ENCODE peak calls at places on chromosome 14, in five cellular contexts. R is choroid plexus epithelial cell, F is AG09309, L is testis, I is lower leg skin. H is an unnamed sample.
A peak's percentile ranks its signal among the peaks of the same experiment; 100 is the strongest.

GRCh38 chr14:76390621-76391020 is 14.7 kb downstream of the ESRRB start:
- DNase-seq in R (no peak), I (no peak), L (no peak), F (no peak), H (no peak)

GRCh38 chr14:23565626-23566025 is 2.0 kb downstream of the AP1G2 start:
- DNase-seq in R (no peak), F (no peak), I (no peak), L (no peak), H (no peak)

GRCh38 chr14:86723254-86723624 is 1193.3 kb downstream of the FLRT2 start:
- DNase-seq in I (no peak), L (no peak), R (no peak), F (no peak), H (no peak)

GRCh38 chr14:22623047-22623446 is 21.1 kb downstream of the OR6J1 start:
- DNase-seq in I (no peak), R (no peak), L (no peak), F (no peak), H (no peak)

GRCh38 chr14:102442241-102443211 is 67.0 kb downstream of the ANKRD9 start:
- DNase-seq in R (no peak), L (no peak), I (no peak), F (no peak), H (no peak)

GRCh38 chr14:33765251-33765650 is 185.6 kb downstream of the EGLN3 start:
- DNase-seq in I (no peak), L (no peak), R (peak; percentile 66), F (no peak), H (peak; percentile 57)

GRCh38 chr14:74488788-74489397 is 4.2 kb downstream of the NPC2 start:
- DNase-seq in L (no peak), I (no peak), F (no peak), R (peak; percentile 70), H (peak; percentile 54)

GRCh38 chr14:24674204-24674970 is 40.4 kb upstream of the GZMB start:
- DNase-seq in L (no peak), I (no peak), F (no peak), R (no peak), H (no peak)

GRCh38 chr14:85380891-85381290 is 149.1 kb upstream of the FLRT2 start:
- DNase-seq in I (no peak), F (no peak), L (no peak), R (peak; percentile 55), H (no peak)

GRCh38 chr14:71394386-71394785 is 487.1 kb downstream of the PCNX1 start:
- DNase-seq in F (no peak), R (peak; percentile 75), L (no peak), I (no peak), H (no peak)

GRCh38 chr14:23562822-23563472 is 4.6 kb downstream of the AP1G2 start:
- DNase-seq in F (no peak), L (peak; percentile 58), I (no peak), R (peak; percentile 67), H (no peak)

GRCh38 chr14:55449116-55449515 is 8.7 kb upstream of the TBPL2 start:
- DNase-seq in L (no peak), F (no peak), R (peak; percentile 28), I (no peak), H (no peak)

GRCh38 chr14:55512421-55512820 is 67.6 kb upstream of the KTN1 start:
- DNase-seq in F (peak; percentile 14), R (no peak), I (no peak), L (no peak), H (peak; percentile 86)

GRCh38 chr14:59566725-59567124 is 9.9 kb downstream of the CCDC175 start:
- DNase-seq in L (no peak), R (no peak), F (no peak), I (no peak), H (no peak)

GRCh38 chr14:48563465-48563864 is 888.1 kb upstream of the MDGA2 start:
- DNase-seq in I (no peak), L (no peak), R (no peak), F (no peak), H (no peak)

GRCh38 chr14:21267886-21268611 is 1.2 kb downstream of the HNRNPC start:
- DNase-seq in R (peak; percentile 57), I (no peak), F (no peak), L (no peak), H (no peak)

GRCh38 chr14:63867926-63868921 is 15.4 kb downstream of the SYNE2 start:
- DNase-seq in I (no peak), F (no peak), R (peak; percentile 56), L (no peak), H (no peak)

GRCh38 chr14:93868165-93868564 is 59.0 kb upstream of the FAM181A start:
- DNase-seq in R (no peak), I (no peak), F (no peak), L (no peak), H (no peak)

DNA sequence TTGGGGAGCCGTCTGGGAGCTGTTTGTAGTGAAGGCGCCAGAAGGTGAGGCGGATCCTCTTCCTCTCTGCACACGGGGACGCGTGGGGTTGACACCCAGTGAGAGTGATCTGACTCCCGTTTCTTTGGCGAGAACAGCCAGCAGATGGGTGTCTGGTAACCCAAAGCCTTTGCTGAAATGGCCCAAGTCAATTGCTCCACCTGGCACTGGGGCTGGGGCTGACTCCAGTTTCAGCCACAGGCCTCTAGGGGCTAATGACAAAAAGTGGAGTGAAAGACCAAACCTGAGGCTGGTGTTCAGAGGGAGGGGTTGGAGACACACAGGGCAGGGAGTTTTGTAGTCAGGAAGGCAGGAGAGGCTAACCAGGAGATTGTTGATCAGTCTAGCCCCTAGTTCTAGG is 87.0 kb downstream of the FRMD6 start:
- DNase-seq in L (no peak), I (no peak), R (no peak), F (no peak), H (no peak)
- TF ChIP-seq CTCF in L (no peak), I (no peak), R (no peak), F (no peak), H (no peak)

GRCh38 chr14:105021656-105022275 is 883 bp upstream of the CDCA4 start:
- DNase-seq in L (peak; percentile 65), I (no peak), R (peak; percentile 50), F (no peak), H (no peak)

GRCh38 chr14:105022276-105022670 is 1.4 kb upstream of the CDCA4 start:
- DNase-seq in I (no peak), R (no peak), F (no peak), L (no peak), H (no peak)

GRCh38 chr14:105023791-105024480 is 3.1 kb upstream of the CDCA4 start:
- DNase-seq in R (peak; percentile 85), I (no peak), L (no peak), F (no peak), H (peak; percentile 64)

GRCh38 chr14:105020815-105021655 is at the start of gene CDCA4:
- DNase-seq in I (peak; percentile 94), L (peak; percentile 98), R (peak; percentile 96), F (peak; percentile 70), H (peak; percentile 88)

GRCh38 chr14:105023144-105023543 is 2.3 kb upstream of the CDCA4 start:
- DNase-seq in R (peak; percentile 53), L (no peak), F (no peak), I (no peak), H (no peak)
- H3K4me3 ChIP-seq in R (no peak overlapping the region), L (no peak overlapping the region), F (no peak overlapping the region), I (no peak overlapping the region), H (no peak overlapping the region)

DNA sequence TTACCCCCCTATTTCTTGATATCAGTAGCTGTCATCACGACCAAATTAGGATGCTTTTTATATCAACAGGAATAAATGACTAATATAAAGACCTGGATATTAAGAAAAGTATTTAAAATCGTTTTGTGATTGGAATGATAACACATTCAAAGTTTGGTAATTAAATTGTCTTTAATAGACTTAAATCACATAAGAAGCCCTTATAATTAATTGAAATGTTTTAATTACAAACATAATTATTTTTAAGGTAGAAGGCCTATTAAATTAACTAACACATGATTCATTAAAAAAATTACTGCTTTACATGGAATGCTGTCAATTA is 412.4 kb downstream of the FUT8 start:
- DNase-seq in I (no peak), L (no peak), F (no peak), R (no peak), H (no peak)
- TF ChIP-seq CTCF in I (no peak), L (no peak), F (no peak), R (no peak), H (no peak)

DNA sequence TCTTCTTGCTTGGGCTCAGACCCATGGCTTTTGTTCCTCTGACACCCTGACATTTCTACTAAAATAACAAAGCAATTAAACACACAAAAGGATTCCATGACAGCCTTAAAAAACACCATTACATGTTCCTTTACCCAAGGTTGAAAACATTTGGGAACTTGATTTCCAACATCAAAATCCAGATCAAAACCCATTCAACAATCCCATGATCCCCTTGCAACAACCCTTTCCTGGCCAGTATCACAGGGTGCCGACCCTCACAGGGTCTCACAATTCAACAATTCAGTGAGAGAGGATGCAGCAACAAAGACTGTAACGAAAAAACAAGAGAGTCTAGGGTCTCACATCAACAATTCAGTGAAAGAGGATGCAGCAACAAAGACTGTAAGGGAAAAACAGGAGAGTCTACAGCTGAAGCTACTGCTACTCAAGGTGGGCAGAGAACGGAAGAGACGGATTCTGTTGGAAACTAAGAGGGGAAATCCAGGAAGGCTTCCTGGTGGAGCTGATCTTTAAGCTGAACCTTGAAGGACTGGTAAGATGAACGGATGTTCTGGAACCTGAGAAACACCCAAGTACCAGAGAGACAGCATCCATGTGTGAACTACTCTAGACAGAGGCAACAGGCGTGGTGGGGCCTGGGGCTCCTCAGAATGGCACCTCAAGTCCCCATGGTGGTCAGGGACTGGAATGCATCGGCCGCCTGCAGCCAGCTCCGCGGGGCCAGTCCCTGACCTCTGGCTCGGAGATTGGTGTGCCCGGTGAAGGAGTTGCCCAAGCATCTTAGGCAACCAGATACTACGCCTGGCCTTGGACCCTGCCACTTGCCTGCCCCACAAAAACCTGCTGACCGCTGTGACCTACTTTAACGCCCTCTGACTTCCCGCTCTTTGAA is 22.7 kb upstream of the ZFP36L1 start:
- DNase-seq in R (no peak), L (no peak), I (no peak), F (no peak), H (no peak)
- H3K4me3 ChIP-seq in R (no peak overlapping the region), L (peak overlapping the region; percentile 65), I (no peak overlapping the region), F (peak overlapping the region; percentile 21), H (no peak overlapping the region)

DNA sequence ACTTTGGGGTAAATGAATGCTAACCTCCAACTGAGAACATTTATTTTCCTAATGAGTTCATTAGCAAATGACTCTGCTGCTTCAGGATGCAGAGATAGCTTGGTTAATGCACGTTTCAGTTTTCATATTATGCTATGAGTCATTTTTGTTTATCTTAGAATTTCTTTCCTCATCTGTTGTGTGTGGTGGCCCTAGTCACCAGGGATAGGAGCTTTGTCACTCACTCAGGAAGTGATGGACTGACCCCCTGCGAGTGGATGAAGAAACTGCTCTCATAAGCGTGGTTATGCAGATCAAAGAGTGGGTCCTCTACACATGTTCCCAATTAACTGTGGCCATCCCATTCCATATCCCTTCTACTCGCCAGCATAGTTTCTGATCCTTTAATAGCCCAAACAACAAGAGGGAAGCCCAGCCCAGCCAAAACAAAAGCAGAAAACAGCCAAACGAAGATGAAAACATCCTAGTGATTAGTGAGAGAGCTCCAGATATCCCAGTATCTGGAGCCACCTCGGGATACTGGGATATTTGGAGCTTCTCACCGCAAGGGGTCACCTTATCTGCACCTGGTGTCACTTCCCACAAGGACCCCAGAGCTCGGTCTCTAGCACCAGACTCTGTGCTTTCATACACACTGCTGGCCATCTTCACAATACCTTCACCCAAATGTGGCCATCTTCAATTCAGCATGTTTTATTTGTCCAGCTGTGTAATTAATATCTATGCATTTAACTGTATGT is 8.6 kb downstream of the TC2N start:
- DNase-seq in R (peak; percentile 35), I (peak; percentile 75), L (no peak), F (peak; percentile 52), H (peak; percentile 26)
- TF ChIP-seq CTCF in R (no peak), I (no peak), L (no peak), F (no peak), H (no peak)